ENCODE peak calls at places on chromosome 22, in five cellular contexts. S, H, M, R and N are unnamed samples.

GRCh38 chr22:40498454-40499186 is 128.2 kb downstream of the SGSM3 start:
- DNase-seq in S (no peak), H (no peak), R (no peak), M (peak), N (no peak)

GRCh38 chr22:22244337-22245250 is at the start of gene VPREB1:
- DNase-seq in M (no peak), H (no peak), R (no peak), S (no peak), N (no peak)

GRCh38 chr22:29309332-29310064 is 3.0 kb downstream of the GAS2L1 start:
- DNase-seq in M (no peak), R (no peak), S (no peak), H (no peak), N (no peak)

GRCh38 chr22:42769574-42770447 is 49.1 kb upstream of the A4GALT start:
- DNase-seq in M (peak), R (no peak), S (no peak), H (no peak), N (no peak)

GRCh38 chr22:26852176-26852575 is 194.8 kb downstream of the MIAT start:
- DNase-seq in M (no peak), R (peak), S (no peak), H (peak), N (no peak)

GRCh38 chr22:41140365-41140957 is 48.1 kb downstream of the EP300 start:
- DNase-seq in S (no peak), M (no peak), H (no peak), R (no peak), N (no peak)

GRCh38 chr22:25112538-25113253 is 87.0 kb upstream of the CRYBB3 start:
- DNase-seq in H (no peak), M (no peak), S (no peak), R (no peak), N (no peak)

GRCh38 chr22:37747090-37747714 is 50.4 kb downstream of the TRIOBP start:
- DNase-seq in M (peak), R (no peak), H (peak), S (no peak), N (no peak)

GRCh38 chr22:44404341-44405020 is 91.7 kb upstream of the SHISAL1 start:
- DNase-seq in R (no peak), M (no peak), H (no peak), S (no peak), N (no peak)

GRCh38 chr22:19148417-19149046 is 1.6 kb downstream of the GSC2 start:
- DNase-seq in R (no peak), M (no peak), S (no peak), H (no peak), N (no peak)

GRCh38 chr22:38313384-38313955 is 3.8 kb downstream of the CSNK1E start:
- DNase-seq in H (no peak), R (no peak), S (peak), M (peak), N (no peak)